ENCODE peak calls at places on chromosome 12, in nine cellular contexts. X, V, R, W, H, O, Z, G and C are unnamed samples.

GRCh38 chr12:92442782-92443181 is 260.0 kb upstream of the PLEKHG7 start:
- DNase-seq in G (peak; percentile 22), R (no peak), Z (no peak), V (no peak), X (no peak), O (no peak), W (no peak), H (no peak), C (no peak)

GRCh38 chr12:51405801-51406207 is 14.6 kb upstream of the GALNT6 start:
- DNase-seq in X (no peak), R (no peak), G (no peak), O (no peak), Z (no peak), W (no peak), H (no peak), V (no peak), C (no peak)

GRCh38 chr12:34394211-34395055 is 372.1 kb downstream of the ALG10 start:
- DNase-seq in R (no peak), H (no peak), O (no peak), Z (no peak), X (no peak), G (no peak), V (peak; percentile 51), W (no peak), C (no peak)

GRCh38 chr12:127355061-127355820 is 911.7 kb upstream of the TMEM132C start:
- DNase-seq in G (no peak), X (no peak), H (no peak), O (no peak), V (no peak), R (no peak), Z (no peak), W (no peak), C (no peak)

GRCh38 chr12:18320036-18320617 is 58.8 kb downstream of the PIK3C2G start:
- DNase-seq in G (no peak), V (no peak), Z (no peak), H (peak; percentile 10), R (no peak), O (no peak), W (peak; percentile 27), X (no peak), C (peak; percentile 55)

GRCh38 chr12:88698471-88698870 is 118.2 kb upstream of the KITLG start:
- DNase-seq in G (no peak), O (no peak), X (no peak), Z (no peak), V (no peak), R (no peak), W (no peak), H (no peak), C (no peak)

GRCh38 chr12:131043401-131043871 is 89.7 kb downstream of the ADGRD1 start:
- DNase-seq in V (peak; percentile 61), Z (no peak), R (no peak), W (no peak), O (no peak), H (no peak), X (no peak), G (no peak), C (no peak)

GRCh38 chr12:27064397-27065342 is 17.7 kb downstream of the C12orf71 start:
- DNase-seq in W (no peak), O (no peak), X (no peak), R (no peak), V (no peak), G (no peak), H (no peak), Z (no peak), C (peak; percentile 47)

GRCh38 chr12:70645494-70646317 is 8.5 kb upstream of the PTPRB start:
- DNase-seq in Z (no peak), W (peak; percentile 83), X (no peak), G (no peak), V (peak; percentile 75), H (no peak), R (peak; percentile 35), O (no peak), C (no peak)

GRCh38 chr12:130609966-130610365 is 106.1 kb downstream of the RIMBP2 start:
- DNase-seq in G (no peak), R (no peak), V (no peak), O (no peak), X (no peak), W (no peak), H (no peak), Z (no peak), C (no peak)

GRCh38 chr12:11981174-11981733 is 89.5 kb upstream of the BCL2L14 start:
- DNase-seq in V (no peak), W (no peak), R (no peak), H (no peak), X (peak; percentile 30), G (no peak), O (peak; percentile 31), Z (peak; percentile 15), C (no peak)

GRCh38 chr12:70068743-70069142 is 174.5 kb upstream of the CNOT2 start:
- DNase-seq in H (no peak), O (no peak), V (no peak), G (no peak), X (no peak), Z (no peak), W (no peak), R (no peak), C (no peak)

GRCh38 chr12:120067084-120067869 is 49.3 kb downstream of the RAB35 start:
- DNase-seq in G (no peak), O (no peak), Z (no peak), W (no peak), X (no peak), H (no peak), V (no peak), R (no peak), C (no peak)

GRCh38 chr12:12244341-12244740 is 22.5 kb downstream of the LRP6 start:
- DNase-seq in R (no peak), G (no peak), H (no peak), W (no peak), X (no peak), V (no peak), Z (no peak), O (no peak), C (no peak)

GRCh38 chr12:28955491-28955890 is 193.6 kb upstream of the FAR2 start:
- DNase-seq in G (no peak), Z (no peak), X (no peak), O (no peak), H (no peak), V (no peak), W (no peak), R (no peak), C (no peak)